ENCODE peak calls at places on chromosomes 16 and 17, in nine cellular contexts. X, V, L, W, Z, N, I, H and Y are unnamed samples.

GRCh38 chr17:17445925-17446665 is 30.7 kb upstream of the MED9 start:
- DNase-seq in Z (peak), I (no peak), H (no peak), N (no peak), L (peak), W (no peak), X (no peak), V (peak), Y (peak)

GRCh38 chr17:2634361-2634960 is 41.0 kb downstream of the PAFAH1B1 start:
- DNase-seq in H (no peak), X (no peak), V (no peak), L (peak), Z (peak), I (no peak), N (no peak), W (peak), Y (peak)

GRCh38 chr16:30893082-30893743 is 664 bp downstream of the BCL7C start:
- DNase-seq in N (no peak), V (no peak), L (no peak), W (no peak), I (no peak), H (no peak), X (no peak), Z (no peak), Y (no peak)

GRCh38 chr17:48620497-48621139 is 5.5 kb upstream of the HOXB8 start:
- DNase-seq in W (no peak), I (no peak), L (no peak), X (no peak), N (no peak), H (no peak), Z (no peak), V (no peak), Y (no peak)

GRCh38 chr17:82322526-82323453 is 5.4 kb upstream of the CD7 start:
- DNase-seq in X (no peak), Z (no peak), I (no peak), H (no peak), N (no peak), L (no peak), W (no peak), V (no peak), Y (no peak)

GRCh38 chr16:56911771-56912541 is 20.0 kb upstream of the HERPUD1 start:
- DNase-seq in H (peak), W (no peak), X (no peak), Z (no peak), L (peak), N (no peak), I (no peak), V (no peak), Y (peak)

GRCh38 chr16:54285414-54286066 is 1.0 kb downstream of the IRX3 start:
- DNase-seq in H (no peak), N (no peak), I (no peak), L (peak), W (no peak), V (no peak), Z (peak), X (no peak), Y (peak)

GRCh38 chr16:52649870-52650269 is 102.9 kb upstream of the TOX3 start:
- DNase-seq in I (no peak), V (no peak), W (no peak), Z (no peak), H (no peak), X (no peak), L (no peak), N (no peak), Y (no peak)

GRCh38 chr17:68701046-68701445 is 99.9 kb upstream of the FAM20A start:
- DNase-seq in L (no peak), I (no peak), W (no peak), N (no peak), X (no peak), H (no peak), Z (no peak), V (no peak), Y (no peak)

GRCh38 chr17:10875411-10875810 is 37.5 kb upstream of the PIRT start:
- DNase-seq in N (no peak), I (no peak), H (peak), V (no peak), X (no peak), Z (no peak), L (peak), W (no peak), Y (peak)

GRCh38 chr16:14002416-14002815 is 68.7 kb upstream of the MRTFB start:
- DNase-seq in H (no peak), I (no peak), L (no peak), X (no peak), Z (no peak), N (no peak), W (no peak), V (no peak), Y (peak)